ENCODE peak calls at places on chromosome 17, in seven cellular contexts. N is NCI-H524 treated with DMSO at 0.1 percent for 48 hours, G is NCI-H1105 treated with DMSO at 0.1 percent for 48 hours, K is esophagus squamous epithelium, J is AG10803, C is heart right ventricle, Y is PC-9. L is an unnamed sample.

GRCh38 chr17:51085150-51085805 is 35.4 kb downstream of the SPAG9 start:
- DNase-seq in G (no peak), C (no peak), J (peak; percentile 10), K (no peak), N (no peak), Y (peak; percentile 89), L (peak; percentile 9)

GRCh38 chr17:74466111-74466784 is at the start of gene CD300A:
- DNase-seq in G (no peak), C (peak; percentile 49), J (no peak), Y (no peak), N (no peak), K (no peak), L (no peak)

GRCh38 chr17:80855968-80856862 is 135.4 kb upstream of the CHMP6 start:
- DNase-seq in Y (peak; percentile 90), J (peak; percentile 99), K (no peak), C (no peak), N (no peak), G (no peak), L (peak; percentile 93)

GRCh38 chr17:39639566-39640458 is 2.9 kb downstream of the STARD3 start:
- DNase-seq in J (no peak), G (no peak), N (no peak), Y (no peak), C (no peak), K (no peak), L (no peak)

GRCh38 chr17:50763716-50764450 is 3.4 kb downstream of the ANKRD40CL start:
- DNase-seq in C (no peak), N (no peak), K (no peak), Y (peak; percentile 56), J (no peak), G (peak; percentile 17), L (no peak)

GRCh38 chr17:8692916-8693315 is 51.7 kb downstream of the CCDC42 start:
- DNase-seq in G (no peak), K (no peak), J (no peak), Y (no peak), N (no peak), C (no peak), L (no peak)

GRCh38 chr17:45148183-45149036 is at the start of gene HEXIM1:
- DNase-seq in G (peak; percentile 98), C (peak; percentile 99), J (peak; percentile 100), N (peak; percentile 99), K (peak; percentile 96), Y (peak; percentile 98), L (peak; percentile 97)

GRCh38 chr17:5667871-5668270 is 83.6 kb upstream of the NLRP1 start:
- DNase-seq in J (no peak), N (no peak), C (no peak), G (no peak), K (no peak), Y (no peak), L (no peak)

GRCh38 chr17:72677714-72678390 is 414.6 kb downstream of the SLC39A11 start:
- DNase-seq in C (no peak), Y (no peak), J (peak; percentile 27), N (no peak), K (no peak), G (no peak), L (no peak)

GRCh38 chr17:83199500-83200201 is 120.2 kb downstream of the METRNL start:
- DNase-seq in N (no peak), Y (no peak), J (peak; percentile 83), C (peak; percentile 53), G (no peak), K (no peak), L (peak; percentile 55)

GRCh38 chr17:43846221-43846712 is 709 bp upstream of the CD300LG start:
- DNase-seq in J (peak; percentile 70), Y (no peak), G (peak; percentile 31), C (peak; percentile 91), N (no peak), K (no peak), L (peak; percentile 95)

GRCh38 chr17:81094744-81095607 is 60.0 kb downstream of the BAIAP2 start:
- DNase-seq in K (no peak), G (peak; percentile 58), N (peak; percentile 74), C (no peak), J (peak; percentile 100), Y (peak; percentile 96), L (peak; percentile 97)

GRCh38 chr17:935485-935884 is 44.1 kb downstream of the NXN start:
- DNase-seq in G (no peak), K (no peak), Y (no peak), N (no peak), J (no peak), C (no peak), L (no peak)

GRCh38 chr17:20073056-20073979 is 64.2 kb downstream of the SPECC1 start:
- DNase-seq in K (no peak), C (peak; percentile 64), G (no peak), N (no peak), J (peak; percentile 56), Y (no peak), L (peak; percentile 37)

GRCh38 chr17:81153340-81153803 is 11.9 kb upstream of the PVALEF start:
- DNase-seq in C (no peak), Y (no peak), G (no peak), J (peak; percentile 12), N (no peak), K (no peak), L (peak; percentile 70)

GRCh38 chr17:39665642-39666221 is 583 bp downstream of the TCAP start:
- DNase-seq in K (no peak), C (peak; percentile 40), Y (no peak), G (peak; percentile 6), N (no peak), J (no peak), L (no peak)

GRCh38 chr17:45256114-45256966 is 5.6 kb downstream of the SPATA32 start:
- DNase-seq in Y (no peak), C (no peak), J (no peak), G (no peak), N (no peak), K (no peak), L (no peak)

GRCh38 chr17:66462010-66462409 is 159.6 kb downstream of the PRKCA start:
- DNase-seq in Y (no peak), J (no peak), C (no peak), K (no peak), G (no peak), N (no peak), L (no peak)

GRCh38 chr17:35051183-35051578 is 12.3 kb downstream of the RFFL start:
- DNase-seq in G (no peak), K (no peak), C (no peak), N (no peak), J (no peak), Y (no peak), L (no peak)

GRCh38 chr17:37340804-37341203 is 35.0 kb upstream of the C17orf78 start:
- DNase-seq in K (no peak), G (no peak), C (no peak), N (no peak), Y (no peak), J (no peak), L (no peak)

GRCh38 chr17:5941258-5941657 is 128.9 kb upstream of the WSCD1 start:
- DNase-seq in C (no peak), Y (no peak), J (no peak), K (no peak), G (no peak), N (no peak), L (no peak)

GRCh38 chr17:75877752-75878173 is 618 bp downstream of the TRIM47 start:
- DNase-seq in N (peak; percentile 50), K (no peak), G (peak; percentile 52), C (peak; percentile 77), J (peak; percentile 58), Y (peak; percentile 66), L (peak; percentile 74)

GRCh38 chr17:30256756-30257506 is 21.4 kb upstream of the SLC6A4 start:
- DNase-seq in N (no peak), K (no peak), Y (no peak), G (no peak), C (no peak), J (peak; percentile 60), L (peak; percentile 53)

GRCh38 chr17:56023851-56024250 is 129.4 kb upstream of the ANKFN1 start:
- DNase-seq in K (no peak), J (no peak), Y (no peak), C (no peak), N (no peak), G (no peak), L (no peak)

GRCh38 chr17:82237083-82237745 is 8.4 kb downstream of the SLC16A3 start:
- DNase-seq in C (peak; percentile 16), K (no peak), Y (no peak), J (no peak), G (no peak), N (no peak), L (no peak)

GRCh38 chr17:27473748-27474609 is 17.7 kb downstream of the KSR1 start:
- DNase-seq in C (peak; percentile 62), G (no peak), N (no peak), K (no peak), J (no peak), Y (no peak), L (no peak)